ENCODE peak calls at places on chromosomes 12 and 14, in six cellular contexts. T is right cardiac atrium, C is AG04450, Q is RPMI7951, P is pulmonary artery endothelial cell, M is OCI-LY7. J is an unnamed sample.

GRCh38 chr12:131620520-131620919 is 90.4 kb upstream of the SFSWAP start:
- DNase-seq in M (peak), T (no peak), P (no peak), Q (no peak), C (no peak), J (no peak)

GRCh38 chr12:12036901-12037300 is 33.8 kb upstream of the BCL2L14 start:
- DNase-seq in M (no peak), Q (no peak), P (no peak), C (no peak), T (no peak), J (no peak)

GRCh38 chr12:98446716-98447115 is 68.7 kb upstream of the TMPO start:
- DNase-seq in C (no peak), Q (no peak), P (no peak), M (no peak), T (no peak), J (no peak)

GRCh38 chr12:13986031-13986430 is 4.6 kb upstream of the GRIN2B start:
- DNase-seq in P (no peak), Q (no peak), M (no peak), C (no peak), T (no peak), J (no peak)

GRCh38 chr12:105740970-105741725 is 397.6 kb downstream of the NUAK1 start:
- DNase-seq in M (no peak), C (no peak), P (peak), Q (peak), T (peak), J (no peak)

GRCh38 chr14:24051789-24052655 is at the start of gene CARMIL3:
- DNase-seq in M (peak), C (peak), Q (peak), T (peak), P (no peak), J (no peak)

GRCh38 chr14:68127166-68127565 is 307.6 kb downstream of the RAD51B start:
- DNase-seq in T (no peak), C (no peak), Q (no peak), P (no peak), M (no peak), J (no peak)

GRCh38 chr14:59081680-59082079 is 106.8 kb upstream of the DAAM1 start:
- DNase-seq in Q (no peak), C (no peak), M (no peak), T (no peak), P (no peak), J (no peak)

GRCh38 chr12:95446511-95446910 is 27.4 kb upstream of the METAP2 start:
- DNase-seq in Q (no peak), P (no peak), T (peak), C (no peak), M (no peak), J (no peak)

GRCh38 chr12:123936471-123936870 is 36.2 kb downstream of the CCDC92 start:
- DNase-seq in Q (no peak), M (no peak), P (no peak), C (no peak), T (no peak), J (no peak)

GRCh38 chr14:21367582-21368144 is 16.2 kb downstream of the SUPT16H start:
- DNase-seq in Q (no peak), C (no peak), T (no peak), M (no peak), P (no peak), J (no peak)

GRCh38 chr12:47361389-47362031 is 281.8 kb upstream of the AMIGO2 start:
- DNase-seq in Q (peak), T (peak), M (peak), C (no peak), P (no peak), J (no peak)

GRCh38 chr12:46165191-46165590 is 103.7 kb downstream of the SLC38A1 start:
- DNase-seq in P (no peak), C (no peak), M (no peak), T (no peak), Q (no peak), J (no peak)

GRCh38 chr14:103543721-103544626 is 15.0 kb downstream of the TRMT61A start:
- DNase-seq in P (no peak), Q (no peak), M (no peak), T (peak), C (no peak), J (no peak)

GRCh38 chr12:54443446-54443845 is 24.4 kb upstream of the ITGA5 start:
- DNase-seq in P (no peak), T (no peak), M (no peak), C (no peak), Q (no peak), J (no peak)

GRCh38 chr12:26833692-26834168 is 736 bp upstream of the ITPR2 start:
- DNase-seq in C (no peak), P (no peak), T (peak), Q (peak), M (peak), J (no peak)

GRCh38 chr12:24379493-24379892 is 430.0 kb upstream of the SOX5 start:
- DNase-seq in M (no peak), C (no peak), P (no peak), Q (no peak), T (no peak), J (no peak)

GRCh38 chr14:70640938-70641547 is 673 bp upstream of the TTC9 start:
- DNase-seq in Q (peak), T (peak), P (no peak), C (peak), M (peak), J (no peak)

GRCh38 chr12:131060011-131060703 is 106.5 kb downstream of the ADGRD1 start:
- DNase-seq in Q (no peak), C (no peak), T (no peak), M (no peak), P (no peak), J (no peak)

GRCh38 chr14:68638056-68638816 is 154.6 kb downstream of the ZFP36L1 start:
- DNase-seq in P (no peak), Q (no peak), M (no peak), T (no peak), C (no peak), J (no peak)

GRCh38 chr14:64117671-64118402 is 176.3 kb downstream of the ESR2 start:
- DNase-seq in C (no peak), Q (no peak), M (no peak), P (peak), T (peak), J (no peak)

GRCh38 chr14:100825691-100826331 is at the start of gene MEG3:
- DNase-seq in C (peak), Q (no peak), M (no peak), P (no peak), T (peak), J (peak)

GRCh38 chr12:131938082-131938481 is 9.0 kb downstream of the PUS1 start:
- DNase-seq in M (no peak), C (no peak), Q (no peak), P (no peak), T (no peak), J (no peak)

GRCh38 chr14:58296731-58297130 is 1.6 kb upstream of the ARID4A start:
- DNase-seq in C (no peak), P (no peak), Q (peak), T (no peak), M (no peak), J (no peak)

GRCh38 chr14:71629765-71630502 is 302.3 kb upstream of the RGS6 start:
- DNase-seq in P (no peak), Q (no peak), C (no peak), T (no peak), M (no peak), J (no peak)

GRCh38 chr12:54053625-54054441 is at the start of gene HOXC4:
- DNase-seq in Q (peak), C (no peak), M (peak), T (no peak), P (no peak), J (no peak)

GRCh38 chr12:69885656-69886055 is 60.6 kb downstream of the MYRFL start:
- DNase-seq in P (no peak), M (no peak), Q (no peak), T (no peak), C (no peak), J (no peak)

GRCh38 chr12:130615906-130616305 is 100.2 kb downstream of the RIMBP2 start:
- DNase-seq in P (no peak), M (no peak), T (no peak), Q (no peak), C (no peak), J (no peak)

GRCh38 chr14:105208738-105209075 is 27.6 kb upstream of the NUDT14 start:
- DNase-seq in C (no peak), M (no peak), P (no peak), T (no peak), Q (no peak), J (no peak)

GRCh38 chr14:52318829-52319604 is 4.9 kb downstream of the PTGER2 start:
- DNase-seq in P (no peak), C (no peak), Q (peak), T (no peak), M (no peak), J (no peak)

GRCh38 chr12:19771858-19772257 is 332.6 kb downstream of the AEBP2 start:
- DNase-seq in P (no peak), T (no peak), C (peak), Q (peak), M (no peak), J (no peak)

GRCh38 chr14:103576371-103577024 is 13.7 kb downstream of the COA8 start:
- DNase-seq in M (no peak), P (peak), C (no peak), Q (peak), T (peak), J (peak)

GRCh38 chr14:26290007-26290530 is 307.8 kb downstream of the NOVA1 start:
- DNase-seq in P (peak), Q (peak), M (no peak), T (no peak), C (no peak), J (no peak)

GRCh38 chr14:96989293-96989692 is 192.1 kb downstream of the VRK1 start:
- DNase-seq in Q (no peak), M (no peak), T (no peak), C (no peak), P (no peak), J (no peak)

GRCh38 chr14:50039120-50039517 is 77.3 kb downstream of the VCPKMT start:
- DNase-seq in T (no peak), C (no peak), P (no peak), Q (no peak), M (no peak), J (no peak)

GRCh38 chr14:98172243-98172778 is 1099.7 kb downstream of the BCL11B start:
- DNase-seq in P (no peak), M (no peak), Q (no peak), T (no peak), C (no peak), J (no peak)

GRCh38 chr12:67202344-67203012 is 66.7 kb upstream of the CAND1 start:
- DNase-seq in P (no peak), Q (no peak), M (no peak), C (no peak), T (no peak), J (no peak)

GRCh38 chr14:95597784-95598204 is 62.9 kb downstream of the GLRX5 start:
- DNase-seq in C (no peak), M (no peak), P (no peak), Q (peak), T (no peak), J (no peak)